ENCODE peak calls at places on chromosomes 11 and 22, in seven cellular contexts. H, P, Q, Z, S, G and U are unnamed samples.

GRCh38 chr11:104352036-104352435 is 188.1 kb upstream of the PDGFD start:
- DNase-seq in H (no peak), P (no peak), Q (no peak), Z (no peak), S (peak), G (no peak), U (no peak)

GRCh38 chr11:77191823-77192495 is 63.9 kb downstream of the MYO7A start:
- DNase-seq in H (peak), P (peak), Q (no peak), Z (no peak), S (peak), G (peak), U (peak)

GRCh38 chr11:116352881-116353280 is 419.9 kb downstream of the BUD13 start:
- DNase-seq in H (peak), P (no peak), Q (no peak), Z (no peak), S (no peak), G (no peak), U (no peak)

GRCh38 chr11:8292351-8292750 is 28.7 kb upstream of the LMO1 start:
- DNase-seq in H (no peak), P (no peak), Q (no peak), Z (peak), S (no peak), G (no peak), U (no peak)

GRCh38 chr22:30640839-30641430 is 5.4 kb downstream of the SLC35E4 start:
- DNase-seq in H (no peak), P (no peak), Q (no peak), Z (no peak), S (no peak), G (no peak), U (no peak)

GRCh38 chr11:88552377-88553029 is 215.0 kb upstream of the CTSC start:
- DNase-seq in H (peak), P (peak), Q (no peak), Z (peak), S (peak), G (peak), U (peak)

GRCh38 chr11:75924966-75925784 is 110.2 kb downstream of the UVRAG start:
- DNase-seq in H (no peak), P (no peak), Q (no peak), Z (no peak), S (peak), G (peak), U (no peak)

GRCh38 chr11:72075109-72075508 is 5.2 kb downstream of the NUMA1 start:
- DNase-seq in H (no peak), P (peak), Q (no peak), Z (no peak), S (no peak), G (no peak), U (no peak)

GRCh38 chr11:16511109-16511806 is 154.9 kb upstream of the SOX6 start:
- DNase-seq in H (no peak), P (no peak), Q (no peak), Z (no peak), S (peak), G (no peak), U (no peak)

GRCh38 chr11:75244052-75244814 is 3.7 kb downstream of the TPBGL start:
- DNase-seq in H (no peak), P (peak), Q (no peak), Z (peak), S (no peak), G (no peak), U (no peak)

GRCh38 chr11:102794382-102794781 is 3.6 kb downstream of the MMP1 start:
- DNase-seq in H (no peak), P (peak), Q (no peak), Z (no peak), S (peak), G (peak), U (peak)

GRCh38 chr22:30196141-30196866 is 50.3 kb downstream of the LIF start:
- DNase-seq in H (peak), P (peak), Q (no peak), Z (peak), S (peak), G (peak), U (peak)

GRCh38 chr11:62786318-62787004 is 741 bp upstream of the TMEM179B start:
- DNase-seq in H (peak), P (peak), Q (peak), Z (peak), S (peak), G (peak), U (peak)
- TF ChIP-seq CTCF in H (peak), P (peak), Q (peak), Z (peak), S (peak), G (peak), U (peak)

GRCh38 chr11:92886243-92886905 is 83.1 kb upstream of the MTNR1B start:
- DNase-seq in H (no peak), P (peak), Q (peak), Z (no peak), S (peak), G (peak), U (peak)
- TF ChIP-seq CTCF in H (peak), P (peak), Q (peak), Z (peak), S (peak), G (peak), U (no peak)

DNA sequence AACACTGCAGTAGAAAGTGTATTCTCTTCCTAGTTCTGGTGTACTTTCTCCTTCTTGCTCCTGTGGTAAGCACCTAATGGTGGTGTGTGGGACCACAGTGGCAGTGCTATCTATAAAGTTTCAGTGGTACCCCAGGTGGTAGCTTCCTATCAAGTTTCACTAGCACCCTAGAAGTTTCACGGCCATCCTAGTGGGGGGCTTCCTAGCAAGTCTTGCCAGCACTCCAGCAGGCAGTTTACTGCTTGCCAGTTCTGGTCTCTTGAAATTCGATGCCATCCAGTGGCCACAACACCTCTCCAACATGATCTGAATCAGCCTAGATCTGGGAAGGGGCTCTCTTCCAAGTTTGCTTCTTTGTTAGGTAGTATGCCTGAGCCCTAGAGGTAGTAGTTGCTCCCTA is 229.6 kb downstream of the SWAP70 start:
- DNase-seq in H (no peak), P (no peak), Q (no peak), Z (no peak), S (no peak), G (no peak), U (no peak)
- TF ChIP-seq CTCF in H (no peak), P (no peak), Q (no peak), Z (no peak), S (no peak), G (no peak), U (no peak)

DNA sequence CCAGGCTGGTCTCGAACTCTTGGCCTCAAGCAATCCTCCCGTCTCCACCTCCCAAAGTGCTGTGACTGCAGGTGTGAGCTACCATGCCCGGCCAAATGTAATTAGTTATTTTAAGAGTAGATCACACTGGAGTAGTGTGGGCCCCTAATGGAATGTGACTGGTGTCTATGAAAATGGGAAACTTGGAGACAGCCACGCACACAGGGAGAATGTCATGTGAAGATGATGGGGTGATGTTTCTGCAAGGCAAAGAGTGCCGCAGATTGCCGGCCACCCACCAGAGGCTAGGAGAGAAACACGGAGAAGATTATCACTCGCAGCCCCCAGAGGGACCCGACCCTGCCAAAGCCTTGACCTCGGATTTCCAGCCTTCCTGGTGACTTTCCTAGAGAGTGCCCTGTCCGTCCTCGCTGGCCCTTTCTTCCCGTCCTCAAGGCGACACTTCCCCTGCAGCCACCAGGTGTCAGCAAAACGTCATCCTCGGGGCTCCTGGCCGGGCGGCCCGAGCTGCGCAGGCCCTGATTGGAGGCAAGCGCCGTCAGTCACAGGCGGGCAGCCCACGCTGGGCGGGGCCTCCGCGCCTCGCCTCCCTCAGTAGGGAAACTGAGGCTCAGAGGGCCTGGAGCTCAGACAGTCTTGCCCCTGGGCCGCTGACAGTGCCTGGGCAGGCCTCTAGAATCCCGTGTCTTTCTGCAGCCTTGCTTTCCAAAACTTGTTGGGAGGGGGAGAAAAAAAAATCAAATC is 16.3 kb downstream of the CRYBB2 start:
- DNase-seq in H (peak), P (peak), Q (peak), Z (peak), S (peak), G (peak), U (peak)
- TF ChIP-seq CTCF in H (peak), P (peak), Q (peak), Z (peak), S (peak), G (peak), U (peak)

GRCh38 chr11:94130589-94131362 is 2.1 kb downstream of the PANX1 start:
- DNase-seq in H (no peak), P (no peak), Q (no peak), Z (no peak), S (peak), G (peak), U (no peak)

GRCh38 chr11:94128746-94129504 is at the start of gene PANX1:
- DNase-seq in H (peak), P (peak), Q (peak), Z (peak), S (peak), G (peak), U (peak)

GRCh38 chr11:94129505-94130335 is 1.1 kb downstream of the PANX1 start:
- DNase-seq in H (no peak), P (no peak), Q (no peak), Z (no peak), S (peak), G (no peak), U (peak)

GRCh38 chr11:94127632-94128031 is 1.0 kb upstream of the PANX1 start:
- DNase-seq in H (no peak), P (no peak), Q (no peak), Z (no peak), S (no peak), G (no peak), U (no peak)

GRCh38 chr11:94128171-94128745 is 383 bp upstream of the PANX1 start:
- DNase-seq in H (no peak), P (no peak), Q (no peak), Z (peak), S (no peak), G (peak), U (no peak)
- TF ChIP-seq CTCF in H (no peak), P (no peak), Q (no peak), Z (no peak), S (no peak), G (no peak), U (no peak)

DNA sequence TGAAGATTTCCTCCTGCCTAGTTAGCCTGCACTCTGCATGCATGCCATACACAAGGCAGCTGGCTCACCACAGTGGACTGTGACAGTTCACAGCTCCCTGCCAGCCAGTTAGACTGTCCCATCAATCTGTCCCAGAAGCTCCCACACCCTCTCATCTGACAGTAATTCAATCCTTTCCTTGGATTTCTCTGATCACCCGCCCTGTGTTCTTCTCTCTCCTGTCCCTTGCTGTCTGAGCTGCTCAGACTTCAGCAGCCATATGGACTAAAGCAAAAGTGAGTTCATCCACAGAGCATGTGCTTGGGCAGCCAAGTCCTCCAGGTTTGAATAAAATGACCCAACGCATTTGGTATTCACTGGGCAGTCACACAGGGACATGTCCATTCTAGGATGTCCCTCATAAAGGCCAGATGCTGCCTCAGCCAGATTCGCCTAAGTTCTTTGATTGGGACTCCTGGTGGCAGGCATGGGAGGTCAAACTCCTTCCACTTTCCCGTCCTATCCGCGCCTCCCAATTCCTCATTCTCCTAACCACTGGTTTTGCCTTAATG is 54.5 kb upstream of the ZBTB44 start:
- DNase-seq in H (no peak), P (peak), Q (no peak), Z (no peak), S (no peak), G (no peak), U (no peak)
- TF ChIP-seq CTCF in H (no peak), P (peak), Q (no peak), Z (no peak), S (no peak), G (no peak), U (no peak)

DNA sequence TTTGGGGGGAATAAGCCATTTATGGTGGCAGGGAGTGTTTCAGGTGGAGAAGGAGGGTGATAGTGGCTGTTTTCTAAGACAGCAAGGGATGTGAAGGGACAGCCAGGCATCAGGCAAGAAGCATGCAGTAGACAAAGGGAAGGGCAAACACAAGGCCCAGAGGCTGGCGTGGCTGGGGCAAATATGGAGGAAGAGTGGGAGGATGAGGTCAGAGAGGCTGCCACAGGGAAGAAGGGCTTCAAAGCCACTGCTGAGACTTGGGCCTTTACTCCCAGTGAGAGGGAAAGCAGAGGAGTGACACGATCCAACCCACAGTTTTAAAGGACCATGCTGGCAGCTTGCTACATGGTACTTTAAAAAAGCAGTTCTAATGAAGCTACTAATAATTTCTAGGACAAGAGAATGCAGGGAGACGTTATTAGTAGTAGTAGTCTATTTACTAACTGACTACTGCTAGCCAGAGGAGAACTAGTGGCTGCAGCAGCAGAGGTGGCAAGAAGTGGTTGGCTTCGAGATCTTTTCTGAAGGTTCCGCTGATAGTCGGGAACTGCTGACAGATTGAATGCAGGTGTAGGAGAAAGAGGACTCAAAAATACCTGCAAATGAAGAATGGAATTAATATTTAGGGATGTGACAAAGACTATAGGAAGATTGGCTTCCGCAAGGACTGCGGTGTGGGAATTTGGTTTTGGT is 13.7 kb downstream of the KMT5B start:
- DNase-seq in H (no peak), P (no peak), Q (no peak), Z (no peak), S (no peak), G (no peak), U (no peak)
- TF ChIP-seq CTCF in H (no peak), P (no peak), Q (no peak), Z (no peak), S (no peak), G (no peak), U (no peak)

DNA sequence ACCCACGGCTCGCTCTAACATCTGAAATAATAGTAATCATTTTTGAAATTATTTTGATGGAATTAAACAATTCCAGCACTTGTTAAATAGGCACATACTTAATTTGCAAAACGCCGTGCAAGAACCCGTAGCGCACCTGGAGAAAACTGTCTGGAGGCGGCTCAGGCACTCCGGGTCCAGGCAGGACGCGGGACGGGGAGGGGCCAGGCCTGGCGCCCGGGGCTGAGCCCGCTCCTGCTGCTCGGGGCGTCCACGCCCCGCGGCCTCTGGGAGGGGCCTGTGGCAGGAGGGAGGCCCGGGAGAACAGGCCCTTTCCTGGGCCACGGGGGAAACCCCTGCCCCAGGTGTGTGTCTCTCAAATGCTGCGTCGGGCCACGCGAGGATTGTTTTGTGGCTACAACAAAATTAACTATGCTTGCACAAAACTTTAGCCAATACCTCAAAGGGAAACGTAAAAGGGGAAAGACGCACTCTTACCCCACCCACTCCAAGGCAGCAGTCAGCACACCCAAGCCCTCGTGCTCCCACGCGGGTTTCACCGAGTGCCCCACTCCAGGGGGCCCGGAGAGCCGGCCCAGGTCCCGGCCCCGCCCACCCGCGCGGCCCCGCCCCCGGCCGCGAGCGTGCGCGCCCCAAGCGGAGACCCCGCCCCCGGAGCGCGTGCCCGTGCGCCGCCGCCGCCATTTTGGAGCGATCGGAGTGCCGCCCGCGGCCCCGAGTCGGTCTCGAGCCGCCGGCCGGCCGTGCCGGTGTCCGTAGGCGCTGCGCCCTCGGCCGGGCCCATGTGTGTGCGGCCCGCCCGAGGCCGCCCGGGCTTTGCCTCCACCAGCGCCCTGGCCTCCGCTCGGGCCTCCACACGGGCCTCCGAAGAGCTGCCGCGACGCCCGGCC is at the start of gene PPP6R2:
- DNase-seq in H (peak), P (peak), Q (no peak), Z (peak), S (peak), G (peak), U (peak)
- TF ChIP-seq CTCF in H (no peak), P (no peak), Q (no peak), Z (peak), S (no peak), G (no peak), U (peak)

GRCh38 chr11:10058356-10058755 is 235.7 kb downstream of the SBF2 start:
- DNase-seq in H (no peak), P (no peak), Q (no peak), Z (no peak), S (no peak), G (no peak), U (no peak)
- TF ChIP-seq CTCF in H (no peak), P (no peak), Q (no peak), Z (no peak), S (no peak), G (no peak), U (no peak)